ENCODE peak calls at places on chromosomes 11 and 22, in five cellular contexts. W, L, J, F and T are unnamed samples. For H3K27me3 and H3K4me1, the result is how much of the 10 kb centered on the place peaks cover.

GRCh38 chr22:26585104-26585790 is 4.7 kb downstream of the TPST2 start:
- DNase-seq in L (no peak), J (peak), F (peak), W (peak), T (no peak)

GRCh38 chr22:47515384-47516125 is 753.1 kb downstream of the TBC1D22A start:
- DNase-seq in F (no peak), J (no peak), W (no peak), L (no peak), T (no peak)

GRCh38 chr11:65444314-65445051 is 21.9 kb downstream of the NEAT1 start:
- DNase-seq in L (no peak), F (peak), W (peak), J (no peak), T (no peak)

GRCh38 chr11:94781822-94782221 is 13.7 kb downstream of the AMOTL1 start:
- DNase-seq in L (no peak), W (no peak), J (no peak), F (no peak), T (no peak)

GRCh38 chr11:73198677-73199076 is 19.4 kb upstream of the P2RY2 start:
- DNase-seq in J (no peak), W (peak), L (peak), F (no peak), T (no peak)

GRCh38 chr11:27703453-27703852 is 3.2 kb upstream of the BDNF start:
- DNase-seq in W (no peak), L (no peak), F (no peak), J (no peak), T (no peak)

GRCh38 chr11:19628018-19628417 is 84.6 kb upstream of the NAV2 start:
- DNase-seq in W (no peak), L (no peak), F (no peak), J (no peak), T (no peak)

GRCh38 chr11:66045177-66045639 is 3.8 kb downstream of the GAL3ST3 start:
- DNase-seq in W (peak), L (peak), F (peak), J (peak), T (peak)

GRCh38 chr11:15326535-15326934 is 211.8 kb downstream of the INSC start:
- DNase-seq in F (no peak), W (no peak), L (no peak), J (no peak), T (no peak)

GRCh38 chr22:37126383-37126782 is 16.9 kb upstream of the TMPRSS6 start:
- DNase-seq in L (peak), W (peak), J (no peak), F (no peak), T (no peak)

GRCh38 chr11:134411887-134412507 is at the start of gene B3GAT1:
- DNase-seq in L (peak), J (no peak), W (no peak), F (no peak), T (no peak)
- H3K27me3 ChIP-seq in L (under half), J (half or more), W (under half), F (half or more), T (under half)

GRCh38 chr11:61763930-61764605 is 11.6 kb downstream of the MYRF start:
- DNase-seq in J (no peak), L (no peak), F (no peak), W (no peak), T (no peak)

GRCh38 chr11:61766353-61766841 is 14.0 kb downstream of the MYRF start:
- DNase-seq in J (peak), F (no peak), W (no peak), L (no peak), T (no peak)

GRCh38 chr11:61768376-61769076 is 16.1 kb downstream of the MYRF start:
- DNase-seq in F (no peak), J (no peak), W (no peak), L (no peak), T (no peak)

GRCh38 chr11:61764606-61765260 is 12.3 kb downstream of the MYRF start:
- DNase-seq in L (peak), W (peak), F (no peak), J (no peak), T (no peak)

DNA sequence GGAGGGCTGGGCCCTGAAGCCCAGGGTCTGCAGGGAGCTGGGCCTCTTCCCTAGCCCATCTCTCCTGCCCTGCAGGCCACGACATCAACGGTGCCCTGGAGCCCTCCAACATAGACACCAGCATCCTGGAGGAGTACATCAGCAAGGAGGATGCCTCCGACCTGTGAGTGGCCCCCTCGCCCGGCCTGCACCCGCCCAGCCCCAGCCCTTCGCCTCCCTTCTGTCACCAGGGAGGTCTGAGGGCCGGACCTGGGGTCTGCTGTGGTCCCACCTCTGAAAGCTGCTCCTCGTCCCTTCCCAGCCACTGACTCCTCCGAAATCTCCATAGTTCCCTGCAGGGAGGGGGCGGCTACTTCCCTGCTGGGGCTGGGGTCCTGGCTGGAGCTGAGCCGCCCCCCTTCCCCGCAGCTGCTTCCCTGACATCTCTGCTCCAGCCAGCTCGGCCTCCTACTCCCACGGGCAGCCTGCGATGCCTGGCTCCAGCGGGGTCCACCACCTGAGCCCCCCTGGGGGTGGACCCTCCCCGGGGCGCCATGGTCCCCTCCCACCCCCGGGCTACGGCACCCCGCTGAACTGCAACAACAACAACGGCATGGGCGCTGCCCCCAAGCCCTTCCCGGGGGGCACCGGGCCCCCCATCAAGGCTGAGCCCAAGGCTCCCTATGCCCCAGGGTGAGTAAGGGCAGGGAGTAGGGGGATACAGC is 13.3 kb downstream of the MYRF start:
- DNase-seq in L (no peak), J (no peak), W (no peak), F (no peak), T (no peak)
- H3K4me1 ChIP-seq in L (under half), J (under half), W (under half), F (under half), T (under half)

GRCh38 chr11:11373934-11374333 is 20.9 kb upstream of the CSNK2A3 start:
- DNase-seq in W (no peak), J (no peak), F (no peak), L (no peak), T (no peak)
- H3K27me3 ChIP-seq in W (under half), J (under half), F (under half), L (under half), T (under half)

GRCh38 chr11:125176866-125177265 is 12.3 kb downstream of the PKNOX2 start:
- DNase-seq in J (no peak), L (no peak), W (no peak), F (no peak), T (no peak)
- H3K4me1 ChIP-seq in J (under half), L (under half), W (under half), F (under half), T (under half)

GRCh38 chr11:114116800-114117199 is 57.3 kb downstream of the ZBTB16 start:
- DNase-seq in J (no peak), L (no peak), W (peak), F (no peak), T (no peak)
- H3K27me3 ChIP-seq in J (under half), L (under half), W (under half), F (half or more), T (under half)

GRCh38 chr11:116353517-116353916 is 419.3 kb downstream of the BUD13 start:
- DNase-seq in L (no peak), W (peak), F (no peak), J (no peak), T (no peak)
- H3K4me1 ChIP-seq in L (under half), W (under half), F (under half), J (under half), T (under half)

GRCh38 chr22:43370045-43370444 is 26.9 kb upstream of the SCUBE1 start:
- DNase-seq in F (no peak), J (no peak), L (peak), W (no peak), T (no peak)
- H3K27me3 ChIP-seq in F (half or more), J (under half), L (under half), W (under half), T (under half)

DNA sequence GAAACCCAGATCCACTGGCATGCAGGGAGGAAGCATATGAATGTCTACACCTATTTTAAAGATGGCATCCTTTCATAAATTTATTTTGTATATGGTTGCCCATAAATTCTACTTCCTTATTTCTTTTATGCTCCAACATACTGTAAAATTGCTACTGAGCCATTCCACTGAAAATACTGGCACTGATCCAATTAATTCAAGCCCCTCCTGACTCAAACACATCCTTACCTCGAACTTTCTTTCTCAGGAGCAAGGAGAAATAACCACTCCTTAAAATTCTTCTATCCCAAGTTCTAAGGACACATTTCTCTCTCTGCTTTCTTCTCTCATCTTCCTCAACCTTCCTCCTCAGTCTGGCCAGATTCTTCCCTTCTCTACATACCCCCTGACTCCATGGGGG is 5.5 kb upstream of the NXF1 start:
- DNase-seq in F (no peak), W (no peak), J (no peak), L (no peak), T (no peak)
- H3K4me1 ChIP-seq in F (under half), W (under half), J (under half), L (under half), T (under half)

DNA sequence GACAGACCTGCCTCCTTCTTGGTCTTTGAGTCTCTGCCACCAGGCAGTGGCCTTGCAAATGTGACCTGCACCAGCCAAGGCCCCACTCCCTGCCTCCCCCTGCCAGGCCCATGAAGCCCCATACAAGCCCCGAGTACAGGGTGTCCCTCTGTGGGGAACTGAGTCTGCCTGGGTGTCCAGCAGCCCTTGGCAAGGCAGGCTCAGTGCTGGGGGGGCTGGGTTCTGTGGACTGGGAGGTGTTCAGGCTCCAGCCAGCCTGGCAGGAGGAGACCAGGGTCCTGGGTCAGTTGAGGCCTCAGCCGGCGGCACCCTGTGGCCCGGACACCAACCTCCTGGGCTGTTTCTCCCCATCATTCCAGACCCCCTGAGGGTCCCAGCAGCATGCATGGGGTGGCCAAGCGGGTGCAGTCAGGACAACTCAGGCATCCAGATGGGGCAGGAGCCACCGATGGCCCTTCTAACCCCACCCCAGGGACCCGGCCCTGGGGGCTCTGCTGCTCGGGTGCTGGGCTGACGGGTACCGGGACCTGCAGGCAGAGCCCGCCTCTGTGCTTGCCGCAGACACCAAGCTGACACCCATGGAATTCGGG is 5.7 kb downstream of the MUC5AC start:
- DNase-seq in W (no peak), L (no peak), F (no peak), J (no peak), T (no peak)
- H3K27me3 ChIP-seq in W (under half), L (under half), F (under half), J (under half), T (under half)

DNA sequence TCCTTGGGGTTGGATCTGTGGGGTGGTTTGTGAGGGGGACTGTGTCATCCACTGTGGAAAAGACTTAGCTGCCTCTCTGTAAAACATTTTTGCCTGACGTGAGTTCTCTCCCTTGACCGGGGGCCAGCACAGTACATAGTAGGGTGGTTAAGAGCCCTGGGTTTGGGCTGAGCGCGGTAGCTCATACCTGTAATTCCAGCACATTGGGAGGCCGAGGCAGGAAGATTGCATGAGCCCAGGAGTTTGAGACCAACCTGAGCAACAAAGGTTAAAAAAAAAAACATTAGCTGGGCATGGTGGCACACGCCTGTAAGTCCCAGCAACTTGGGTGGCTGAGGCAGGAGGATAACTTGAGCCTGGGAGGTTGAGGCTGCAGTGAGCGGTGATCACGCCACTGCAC is 74.7 kb upstream of the WNT7B start:
- DNase-seq in L (no peak), W (no peak), F (no peak), J (peak), T (no peak)
- H3K4me1 ChIP-seq in L (under half), W (under half), F (under half), J (half or more), T (half or more)